ENCODE peak calls at places on chromosome 5, in four cellular contexts. H, M, J and B are unnamed samples.

GRCh38 chr5:119238265-119239118 is 117.3 kb upstream of the TNFAIP8 start:
- DNase-seq in H (no peak), M (no peak), J (no peak), B (no peak)

GRCh38 chr5:50576686-50577256 is 89.7 kb upstream of the PARP8 start:
- DNase-seq in H (no peak), M (no peak), J (no peak), B (no peak)

GRCh38 chr5:16934123-16934522 is 2.0 kb downstream of the MYO10 start:
- DNase-seq in H (peak), M (peak), J (peak), B (peak)

GRCh38 chr5:16931334-16932110 is 4.6 kb downstream of the MYO10 start:
- DNase-seq in H (no peak), M (no peak), J (no peak), B (no peak)

GRCh38 chr5:181211208-181211607 is 6.2 kb upstream of the TRIM7 start:
- DNase-seq in H (no peak), M (peak), J (no peak), B (no peak)

GRCh38 chr5:72633649-72634048 is 126.4 kb upstream of the ZNF366 start:
- DNase-seq in H (no peak), M (no peak), J (no peak), B (no peak)

GRCh38 chr5:88660947-88661869 is 221.8 kb downstream of the MEF2C start:
- DNase-seq in H (peak), M (peak), J (peak), B (no peak)

GRCh38 chr5:154577449-154577848 is 99.4 kb upstream of the HAND1 start:
- DNase-seq in H (no peak), M (no peak), J (no peak), B (no peak)

GRCh38 chr5:90932052-90932699 is 373.6 kb downstream of the ADGRV1 start:
- DNase-seq in H (peak), M (peak), J (peak), B (peak)

GRCh38 chr5:123007771-123008170 is 28.8 kb downstream of the PPIC start:
- DNase-seq in H (no peak), M (no peak), J (no peak), B (no peak)

GRCh38 chr5:107424461-107424860 is 246.3 kb downstream of the EFNA5 start:
- DNase-seq in H (no peak), M (no peak), J (no peak), B (no peak)

GRCh38 chr5:107425541-107426031 is 245.2 kb downstream of the EFNA5 start:
- DNase-seq in H (no peak), M (no peak), J (peak), B (no peak)

GRCh38 chr5:107422494-107422893 is 248.2 kb downstream of the EFNA5 start:
- DNase-seq in H (no peak), M (no peak), J (no peak), B (no peak)

GRCh38 chr5:107428303-107428761 is 242.4 kb downstream of the EFNA5 start:
- DNase-seq in H (no peak), M (no peak), J (no peak), B (no peak)

DNA sequence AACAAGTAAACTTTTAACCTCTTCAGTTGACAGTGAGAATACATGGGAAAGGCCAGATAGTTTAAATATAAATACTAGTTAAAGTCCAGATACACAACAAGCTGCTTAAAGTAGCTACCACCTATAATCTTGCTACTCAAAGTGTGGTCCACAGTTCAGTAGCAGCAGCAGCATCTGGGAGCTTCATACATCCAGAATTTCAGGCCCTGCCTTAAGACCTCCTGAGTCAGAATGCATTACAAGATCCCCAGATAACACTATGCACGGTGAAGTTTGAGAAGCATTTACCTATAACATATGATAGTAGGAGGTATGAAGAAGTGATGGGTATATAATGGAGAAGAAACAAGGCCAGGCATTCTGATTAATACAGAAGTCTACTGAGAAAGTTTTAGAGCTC is 244.5 kb downstream of the EFNA5 start:
- DNase-seq in H (no peak), M (no peak), J (no peak), B (no peak)
- TF ChIP-seq BHLHE40 in H (no peak), M (no peak), J (no peak), B (no peak)

GRCh38 chr5:39201160-39201794 is 18.1 kb downstream of the FYB1 start:
- DNase-seq in H (no peak), M (no peak), J (no peak), B (no peak)
- TF ChIP-seq BHLHE40 in H (no peak), M (no peak), J (no peak), B (no peak)

GRCh38 chr5:78612227-78613150 is 36.1 kb downstream of the LHFPL2 start:
- DNase-seq in H (no peak), M (no peak), J (no peak), B (no peak)
- TF ChIP-seq BHLHE40 in H (no peak), M (no peak), J (no peak), B (no peak)

GRCh38 chr5:167653645-167654106 is 637.8 kb upstream of the WWC1 start:
- DNase-seq in H (no peak), M (no peak), J (peak), B (no peak)

GRCh38 chr5:167657016-167657415 is 634.4 kb upstream of the WWC1 start:
- DNase-seq in H (no peak), M (no peak), J (no peak), B (no peak)

DNA sequence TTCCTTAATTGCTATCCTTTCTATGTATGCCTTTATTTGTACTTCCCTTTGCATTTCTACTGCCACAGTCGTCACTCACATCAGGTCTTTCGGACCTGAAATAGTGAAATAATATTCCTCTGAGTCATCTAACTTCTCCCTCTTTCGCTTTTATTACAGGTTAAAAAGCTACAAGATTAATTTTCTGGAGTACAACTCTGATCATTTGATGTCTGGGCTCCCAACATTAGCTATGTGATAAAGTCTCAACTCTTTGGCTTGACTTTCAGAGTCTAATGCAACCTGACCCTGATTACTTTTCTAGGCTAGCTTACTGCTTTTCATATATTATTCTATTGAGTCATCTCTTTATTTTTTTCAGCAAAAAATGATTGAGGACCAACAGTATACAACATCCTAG is 638.8 kb upstream of the WWC1 start:
- DNase-seq in H (no peak), M (no peak), J (no peak), B (no peak)
- TF ChIP-seq BHLHE40 in H (no peak), M (no peak), J (no peak), B (no peak)

GRCh38 chr5:138543730-138544104 is 681 bp upstream of the ETF1 start:
- DNase-seq in H (peak), M (no peak), J (peak), B (no peak)

GRCh38 chr5:138542956-138543729 is at the start of gene ETF1:
- DNase-seq in H (peak), M (peak), J (peak), B (peak)

GRCh38 chr5:138542120-138542955 is 698 bp downstream of the ETF1 start:
- DNase-seq in H (peak), M (no peak), J (no peak), B (no peak)

GRCh38 chr5:138545919-138546562 is 3.0 kb upstream of the ETF1 start:
- DNase-seq in H (no peak), M (no peak), J (no peak), B (no peak)

DNA sequence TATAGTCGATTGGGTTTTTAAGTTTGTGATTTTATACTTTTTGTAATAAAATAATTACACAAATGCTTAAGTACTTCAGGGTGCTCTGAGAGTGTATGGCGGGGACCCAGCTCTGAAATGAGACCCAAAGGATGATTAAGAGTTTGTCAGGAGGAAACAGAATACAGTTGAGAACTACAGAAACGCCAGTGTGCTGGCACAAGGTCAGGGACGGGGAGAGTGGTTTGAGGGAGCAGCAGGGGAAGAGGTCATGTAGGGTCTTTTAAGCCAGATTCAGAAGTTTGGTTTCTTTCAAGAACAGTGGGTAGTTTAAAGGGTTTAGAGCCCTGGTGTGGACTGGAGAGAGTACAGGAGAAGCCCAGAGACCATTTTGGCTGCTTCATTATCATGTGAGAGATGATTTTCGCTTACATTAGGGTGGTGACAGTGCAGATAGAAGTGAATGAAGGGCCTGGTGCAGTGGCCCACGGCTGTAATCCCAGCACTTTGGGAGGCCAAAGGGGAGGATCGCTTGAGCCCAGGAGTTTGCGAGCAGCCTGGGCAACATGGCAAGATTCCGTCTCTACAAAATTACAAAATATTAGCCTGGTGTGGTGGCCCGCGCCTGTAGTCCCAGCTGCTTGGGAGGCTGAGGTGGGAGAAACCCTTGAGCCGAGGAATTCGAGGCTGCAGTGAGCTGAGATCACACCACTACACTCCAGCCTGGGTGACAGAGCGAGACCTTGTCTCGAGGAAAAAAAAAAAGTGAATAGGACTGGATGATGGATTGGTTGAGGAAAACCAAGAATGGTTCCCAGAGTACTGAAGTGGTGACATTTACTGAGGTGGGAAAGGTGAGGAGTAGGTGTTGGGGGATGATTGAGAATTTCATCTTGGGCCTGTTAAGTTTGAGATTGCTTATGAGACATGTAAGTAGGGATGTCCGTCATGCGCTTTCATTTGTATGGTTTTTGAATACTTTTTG is 1.4 kb upstream of the ETF1 start:
- DNase-seq in H (no peak), M (peak), J (no peak), B (no peak)
- TF ChIP-seq BHLHE40 in H (no peak), M (no peak), J (no peak), B (no peak)

GRCh38 chr5:173235499-173236394 is 741 bp upstream of the NKX2-5 start:
- DNase-seq in H (no peak), M (no peak), J (no peak), B (no peak)
- TF ChIP-seq BHLHE40 in H (no peak), M (no peak), J (no peak), B (no peak)

GRCh38 chr5:129358069-129358468 is 102.0 kb upstream of the ADAMTS19 start:
- DNase-seq in H (no peak), M (no peak), J (no peak), B (no peak)

GRCh38 chr5:129361441-129362025 is 98.6 kb upstream of the ADAMTS19 start:
- DNase-seq in H (no peak), M (no peak), J (no peak), B (no peak)

GRCh38 chr5:129359450-129359849 is 100.6 kb upstream of the ADAMTS19 start:
- DNase-seq in H (no peak), M (no peak), J (no peak), B (no peak)

GRCh38 chr5:129367883-129368282 is 92.2 kb upstream of the ADAMTS19 start:
- DNase-seq in H (no peak), M (no peak), J (no peak), B (no peak)

DNA sequence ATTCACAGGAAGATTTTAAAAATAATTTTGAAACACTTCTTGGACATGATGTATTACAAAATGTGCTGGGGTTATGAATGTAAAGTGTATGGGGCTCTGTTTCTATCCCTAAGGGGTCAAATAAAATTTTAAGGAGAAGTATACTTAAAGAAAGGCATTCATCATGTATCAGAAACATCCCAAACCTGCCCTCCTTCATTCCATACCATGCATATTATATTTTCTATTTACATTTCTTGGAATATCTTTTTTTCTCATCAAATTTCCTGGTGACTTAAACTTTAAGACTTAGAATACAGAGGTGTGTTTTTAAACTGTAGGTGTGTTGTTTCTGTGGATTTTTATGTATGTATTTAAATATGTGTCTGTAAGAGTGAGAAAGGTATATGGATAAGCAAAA is 96.1 kb upstream of the ADAMTS19 start:
- DNase-seq in H (no peak), M (no peak), J (no peak), B (no peak)
- TF ChIP-seq BHLHE40 in H (no peak), M (no peak), J (no peak), B (no peak)

GRCh38 chr5:133612021-133612860 is at the start of gene FSTL4:
- DNase-seq in H (peak), M (no peak), J (peak), B (no peak)
- TF ChIP-seq BHLHE40 in H (no peak), M (no peak), J (no peak), B (no peak)

DNA sequence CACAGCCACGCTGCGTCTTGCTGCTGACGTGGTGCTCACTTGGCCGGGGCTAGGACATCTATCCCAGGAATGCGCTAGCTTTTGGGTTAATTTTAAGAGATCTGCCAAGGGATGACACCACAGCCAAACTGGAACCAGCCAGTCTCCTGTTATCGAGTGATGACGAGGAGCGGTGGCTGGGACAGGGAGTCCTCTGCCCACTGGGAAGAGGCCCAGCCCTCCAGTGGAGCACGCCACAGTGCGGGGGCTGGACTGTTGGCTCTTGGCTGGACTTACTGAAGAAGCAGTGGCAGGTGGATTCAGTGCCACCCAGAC is 55.1 kb upstream of the PHYKPL start:
- DNase-seq in H (no peak), M (no peak), J (no peak), B (no peak)
- TF ChIP-seq BHLHE40 in H (no peak), M (no peak), J (no peak), B (no peak)

GRCh38 chr5:66080664-66081063 is 63.4 kb upstream of the SREK1 start:
- DNase-seq in H (no peak), M (no peak), J (no peak), B (no peak)

GRCh38 chr5:66072031-66072430 is 72.1 kb upstream of the SREK1 start:
- DNase-seq in H (no peak), M (no peak), J (no peak), B (no peak)

GRCh38 chr5:66074891-66075290 is 69.2 kb upstream of the SREK1 start:
- DNase-seq in H (no peak), M (no peak), J (no peak), B (no peak)
- TF ChIP-seq BHLHE40 in H (no peak), M (no peak), J (no peak), B (no peak)